ENCODE peak calls at places on chromosome 2, in ten cellular contexts. H is stimulated activated CD4-positive, alpha-beta T cell treated with anti-CD3 and anti-CD28 coated beads, Interleukin-15, amount 100 ng/mL, for 24 hours; K is foreskin fibroblast; G is activated T-helper 9 cell treated with anti-CD3 and anti-CD28 coated beads, Interleukin-2, amount 50 U/mL, for 16 hours; U is A673; C is AG10803; Z is ovary; W is chondrocyte; O is astrocyte of the hippocampus; V is fibroblast of mammary gland. N is an unnamed sample.

GRCh38 chr2:237956402-237956736 is 10.4 kb upstream of the UBE2F start:
- DNase-seq in Z (no peak), O (peak), C (no peak), U (no peak), V (no peak), K (no peak), W (no peak), G (no peak), H (no peak), N (no peak)

GRCh38 chr2:69305712-69306611 is 81.1 kb downstream of the GFPT1 start:
- DNase-seq in W (no peak), U (peak), C (peak), O (peak), Z (no peak), G (no peak), K (peak), H (no peak), V (no peak), N (peak)

GRCh38 chr2:191066281-191067233 is 52.6 kb upstream of the STAT1 start:
- DNase-seq in Z (no peak), G (no peak), K (no peak), C (peak), O (no peak), W (no peak), H (no peak), U (peak), V (no peak), N (no peak)

GRCh38 chr2:134099273-134099672 is 154.6 kb upstream of the MGAT5 start:
- DNase-seq in G (no peak), V (no peak), H (no peak), C (no peak), W (no peak), K (no peak), O (no peak), U (no peak), Z (no peak), N (no peak)

GRCh38 chr2:44267269-44268258 is 7.7 kb upstream of the SLC3A1 start:
- DNase-seq in G (no peak), W (no peak), Z (no peak), V (peak), H (no peak), U (no peak), O (peak), K (peak), C (peak), N (peak)

GRCh38 chr2:179332903-179333302 is 68.3 kb upstream of the SESTD1 start:
- DNase-seq in U (peak), V (peak), G (no peak), W (no peak), O (peak), Z (no peak), C (peak), K (peak), H (no peak), N (peak)

GRCh38 chr2:195658541-195658890 is 1.5 kb downstream of the SLC39A10 start:
- DNase-seq in W (no peak), U (peak), Z (no peak), G (no peak), H (no peak), O (peak), V (peak), C (peak), K (peak), N (peak)

GRCh38 chr2:239376942-239377531 is 23.8 kb downstream of the HDAC4 start:
- DNase-seq in K (no peak), G (no peak), C (no peak), H (no peak), W (peak), U (no peak), Z (no peak), V (no peak), O (no peak), N (no peak)

GRCh38 chr2:46999857-47000678 is 84.5 kb upstream of the MCFD2 start:
- DNase-seq in Z (no peak), G (no peak), H (no peak), C (no peak), W (no peak), V (no peak), O (no peak), K (no peak), U (no peak), N (no peak)

N was measured in cardiac fibroblast.